ENCODE peak calls at places on chromosome 15, in nine cellular contexts. K is left ventricle myocardium inferior; L is GM12865; Z is GM13977; M is CD8-positive, alpha-beta T cell; O is HFFc6; N is cardiac muscle cell; B is fibroblast of mammary gland; F is GM23338. C is an unnamed sample.
A peak's percentile ranks its signal among the peaks of the same experiment; 100 is the strongest.

GRCh38 chr15:77059761-77060345 is 11.1 kb downstream of the TSPAN3 start:
- DNase-seq in K (no peak), L (peak; percentile 77), Z (no peak), M (no peak), O (no peak), N (no peak), B (no peak), F (no peak), C (no peak)

GRCh38 chr15:83653639-83654378 is at the start of gene ADAMTSL3:
- DNase-seq in K (peak; percentile 88), L (no peak), Z (no peak), M (no peak), O (no peak), N (peak; percentile 78), B (peak; percentile 28), F (peak; percentile 81), C (peak; percentile 85)

GRCh38 chr15:32786906-32787305 is 69.1 kb downstream of the GREM1 start:
- DNase-seq in K (no peak), L (no peak), Z (no peak), M (no peak), O (no peak), N (no peak), B (no peak), F (no peak), C (no peak)

GRCh38 chr15:57559875-57560274 is 31.8 kb upstream of the MYZAP start:
- DNase-seq in K (peak; percentile 71), L (peak; percentile 54), Z (peak; percentile 60), M (peak; percentile 47), O (peak; percentile 9), N (peak; percentile 65), B (peak; percentile 45), F (peak; percentile 81), C (peak; percentile 86)

GRCh38 chr15:80977627-80978036 is 12.0 kb downstream of the MESD start:
- DNase-seq in K (peak; percentile 46), L (peak; percentile 36), Z (no peak), M (no peak), O (peak; percentile 47), N (peak; percentile 78), B (peak; percentile 65), F (peak; percentile 90), C (no peak)

GRCh38 chr15:39194431-39194830 is 386.4 kb upstream of the THBS1 start:
- DNase-seq in K (no peak), L (no peak), Z (no peak), M (no peak), O (no peak), N (no peak), B (peak; percentile 75), F (no peak), C (no peak)

GRCh38 chr15:45200799-45201556 is 13.2 kb upstream of the SHF start:
- DNase-seq in K (peak; percentile 82), L (peak; percentile 92), Z (no peak), M (peak; percentile 58), O (peak; percentile 87), N (peak; percentile 73), B (peak; percentile 88), F (peak; percentile 80), C (peak; percentile 78)

GRCh38 chr15:39745415-39745814 is 37.2 kb downstream of the FSIP1 start:
- DNase-seq in K (no peak), L (no peak), Z (no peak), M (no peak), O (no peak), N (no peak), B (no peak), F (no peak), C (no peak)

GRCh38 chr15:25683911-25684310 is 179.2 kb downstream of the ATP10A start:
- DNase-seq in K (no peak), L (no peak), Z (no peak), M (no peak), O (no peak), N (no peak), B (peak; percentile 23), F (peak; percentile 37), C (no peak)
- TF ChIP-seq CTCF in K (no peak), L (no peak), Z (no peak), M (no peak), O (peak; percentile 34), N (peak; percentile 4), B (peak; percentile 34), F (peak; percentile 50), C (no peak)

DNA sequence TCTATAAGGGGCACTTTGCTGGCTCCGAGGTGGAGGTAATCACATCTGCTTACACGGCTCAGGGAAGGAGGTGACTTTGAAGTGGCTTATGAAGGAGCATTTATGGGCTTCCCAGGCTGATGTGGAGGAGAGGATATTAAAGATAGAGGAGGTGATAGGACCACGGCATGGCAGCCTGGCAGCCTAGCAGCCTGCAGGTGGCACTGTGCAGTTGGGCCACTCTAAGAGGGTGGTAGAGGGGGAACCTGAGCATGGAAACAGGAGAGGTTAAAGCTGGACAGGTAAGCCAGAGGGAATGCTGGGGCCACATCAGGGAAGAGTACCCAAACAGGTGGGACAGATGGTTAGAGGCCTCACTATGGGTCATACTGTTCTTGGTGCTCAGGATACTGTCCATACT is 375.0 kb downstream of the WDR72 start:
- DNase-seq in K (no peak), L (no peak), Z (no peak), M (no peak), O (no peak), N (no peak), B (no peak), F (peak; percentile 2), C (peak; percentile 37)
- TF ChIP-seq CTCF in K (no peak), L (peak; percentile 14), Z (peak; percentile 30), M (no peak), O (no peak), N (no peak), B (no peak), F (peak; percentile 35), C (peak; percentile 70)

GRCh38 chr15:63982381-63982854 is 63.9 kb downstream of the DAPK2 start:
- DNase-seq in K (no peak), L (peak; percentile 25), Z (no peak), M (no peak), O (no peak), N (no peak), B (no peak), F (no peak), C (no peak)

GRCh38 chr15:63984331-63984730 is 62.0 kb downstream of the DAPK2 start:
- DNase-seq in K (no peak), L (no peak), Z (no peak), M (no peak), O (no peak), N (no peak), B (no peak), F (no peak), C (no peak)

GRCh38 chr15:63981596-63982320 is 64.5 kb downstream of the DAPK2 start:
- DNase-seq in K (no peak), L (no peak), Z (no peak), M (no peak), O (no peak), N (no peak), B (no peak), F (no peak), C (peak; percentile 32)

GRCh38 chr15:63985221-63986184 is 60.8 kb downstream of the DAPK2 start:
- DNase-seq in K (peak; percentile 83), L (no peak), Z (no peak), M (no peak), O (no peak), N (peak; percentile 48), B (no peak), F (no peak), C (peak; percentile 68)

DNA sequence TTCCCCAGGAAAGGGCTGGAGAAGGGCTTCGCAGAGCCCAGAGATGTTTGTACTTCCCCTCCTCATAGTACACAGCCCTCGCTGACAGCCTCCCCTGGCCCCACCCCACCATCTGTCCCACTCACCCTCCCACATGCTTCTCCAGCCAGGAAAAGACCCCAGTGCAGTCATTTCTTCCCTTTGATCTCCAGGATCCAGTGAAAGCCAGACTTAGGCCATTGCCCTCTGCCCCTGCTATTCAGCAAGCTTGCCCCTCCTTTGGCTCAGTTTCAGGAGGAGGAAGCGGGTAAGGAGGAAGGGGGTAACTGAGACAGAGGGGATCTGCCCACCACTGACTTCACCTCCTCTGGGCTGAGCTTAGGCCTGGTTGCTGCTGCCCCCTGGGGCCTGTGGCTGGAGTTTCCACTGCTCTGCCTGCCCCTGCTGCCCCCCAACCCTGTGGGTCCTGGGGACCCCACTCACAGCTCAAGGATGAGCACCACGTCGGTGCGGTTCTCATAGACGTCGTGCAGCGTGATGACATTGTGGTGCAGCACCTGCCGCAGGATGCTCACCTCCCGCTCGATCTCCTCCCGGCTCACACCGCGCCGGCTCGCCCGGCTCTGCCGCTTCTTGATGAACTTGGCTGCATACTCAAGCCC is 63.1 kb downstream of the DAPK2 start:
- DNase-seq in K (no peak), L (peak; percentile 28), Z (no peak), M (no peak), O (no peak), N (no peak), B (no peak), F (no peak), C (no peak)
- TF ChIP-seq CTCF in K (peak; percentile 14), L (no peak), Z (no peak), M (no peak), O (peak; percentile 19), N (peak; percentile 16), B (peak; percentile 8), F (no peak), C (no peak)

GRCh38 chr15:101019351-101019750 is 100.2 kb downstream of the LRRK1 start:
- DNase-seq in K (no peak), L (no peak), Z (no peak), M (no peak), O (no peak), N (no peak), B (no peak), F (no peak), C (no peak)

GRCh38 chr15:101016581-101016980 is 97.4 kb downstream of the LRRK1 start:
- DNase-seq in K (no peak), L (no peak), Z (no peak), M (no peak), O (no peak), N (no peak), B (no peak), F (no peak), C (peak; percentile 11)

GRCh38 chr15:101017935-101018849 is 99.0 kb downstream of the LRRK1 start:
- DNase-seq in K (no peak), L (no peak), Z (no peak), M (no peak), O (no peak), N (no peak), B (peak; percentile 54), F (no peak), C (peak; percentile 32)

GRCh38 chr15:101014921-101015841 is 96.0 kb downstream of the LRRK1 start:
- DNase-seq in K (peak; percentile 75), L (peak; percentile 70), Z (peak; percentile 81), M (peak; percentile 58), O (peak; percentile 51), N (peak; percentile 76), B (peak; percentile 65), F (peak; percentile 91), C (peak; percentile 78)

DNA sequence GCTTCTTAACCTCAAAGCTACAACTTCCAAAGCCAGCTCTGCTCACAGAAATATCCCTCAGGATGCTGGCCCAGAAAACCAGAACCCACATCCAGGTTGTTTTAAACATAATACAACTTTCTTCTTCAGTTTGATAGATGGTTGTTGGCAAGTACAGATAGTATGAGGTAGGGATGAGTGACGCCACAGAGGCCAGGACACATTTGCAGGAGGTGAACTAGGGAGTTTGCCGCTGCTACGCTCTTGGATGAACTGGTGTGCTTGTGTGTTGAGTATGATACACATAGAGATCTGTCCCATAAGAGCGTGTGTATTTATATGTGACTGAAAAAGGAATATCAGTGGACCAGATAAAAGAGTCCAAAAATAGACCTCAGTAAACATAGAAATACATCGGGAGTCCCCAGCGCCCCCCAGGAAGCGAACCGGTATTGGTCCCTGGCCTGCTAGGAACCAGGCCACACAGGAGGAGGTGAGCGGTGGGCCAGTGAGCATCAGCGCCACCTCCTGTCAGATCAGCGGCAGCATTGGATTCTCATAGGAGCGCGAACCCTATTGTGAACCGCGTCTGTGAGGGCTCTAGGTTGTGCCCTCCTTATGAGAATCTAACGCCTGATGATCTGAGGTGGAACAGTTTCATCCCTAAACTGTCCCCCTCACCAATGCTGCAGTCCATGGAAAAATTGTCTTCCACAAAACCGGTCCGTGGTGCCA is 98.0 kb downstream of the LRRK1 start:
- DNase-seq in K (no peak), L (no peak), Z (no peak), M (no peak), O (no peak), N (peak; percentile 43), B (no peak), F (peak; percentile 74), C (no peak)
- TF ChIP-seq CTCF in K (no peak), L (no peak), Z (peak; percentile 27), M (no peak), O (peak; percentile 57), N (peak; percentile 28), B (peak; percentile 10), F (peak; percentile 63), C (no peak)

C was measured in right lobe of liver.